ENCODE peak calls at places on chromosomes 13 and 19, in five cellular contexts. Q, B, T, C and Y are unnamed samples.

GRCh38 chr19:31276831-31277230 is 72.4 kb downstream of the TSHZ3 start:
- DNase-seq in Q (no peak), B (no peak), T (no peak), C (no peak), Y (no peak)

GRCh38 chr19:45745606-45746005 is 12.4 kb downstream of the MEIOSIN start:
- DNase-seq in Q (no peak), B (no peak), T (no peak), C (no peak), Y (no peak)

GRCh38 chr19:53977429-53977990 is 13.9 kb upstream of the CACNG6 start:
- DNase-seq in Q (peak), B (peak), T (peak), C (peak), Y (peak)

GRCh38 chr13:32594339-32594738 is 8.1 kb downstream of the PDS5B start:
- DNase-seq in Q (peak), B (no peak), T (no peak), C (peak), Y (no peak)

GRCh38 chr19:29712744-29713516 is 2.1 kb downstream of the C19orf12 start:
- DNase-seq in Q (no peak), B (no peak), T (no peak), C (no peak), Y (no peak)

GRCh38 chr19:54209748-54210494 is 9.3 kb downstream of the RPS9 start:
- DNase-seq in Q (peak), B (peak), T (no peak), C (peak), Y (peak)

GRCh38 chr13:33194820-33195692 is 90.5 kb downstream of the STARD13 start:
- DNase-seq in Q (peak), B (no peak), T (no peak), C (peak), Y (peak)

GRCh38 chr19:51064534-51065220 is at the start of gene KLK13:
- DNase-seq in Q (no peak), B (no peak), T (no peak), C (no peak), Y (peak)

GRCh38 chr19:45311640-45312039 is 11.0 kb downstream of the CKM start:
- DNase-seq in Q (no peak), B (no peak), T (no peak), C (no peak), Y (no peak)

GRCh38 chr13:37869756-37870488 is at the start of gene TRPC4:
- DNase-seq in Q (peak), B (no peak), T (peak), C (peak), Y (peak)

GRCh38 chr13:40233731-40234195 is 432.7 kb downstream of the FOXO1 start:
- DNase-seq in Q (no peak), B (no peak), T (no peak), C (no peak), Y (no peak)

GRCh38 chr13:60265566-60265965 is 101.8 kb upstream of the DIAPH3 start:
- DNase-seq in Q (peak), B (no peak), T (no peak), C (no peak), Y (no peak)

GRCh38 chr13:21913010-21913409 is 242.1 kb downstream of the FGF9 start:
- DNase-seq in Q (no peak), B (no peak), T (peak), C (peak), Y (peak)

GRCh38 chr19:623974-624373 is 9.4 kb downstream of the POLRMT start:
- DNase-seq in Q (peak), B (no peak), T (no peak), C (peak), Y (peak)

GRCh38 chr19:46856062-46857022 is 4.5 kb upstream of the ARHGAP35 start:
- DNase-seq in Q (peak), B (peak), T (peak), C (peak), Y (peak)

GRCh38 chr19:9971341-9971897 is 35.1 kb upstream of the OLFM2 start:
- DNase-seq in Q (no peak), B (no peak), T (no peak), C (no peak), Y (no peak)

GRCh38 chr19:1601613-1602064 is 3.6 kb downstream of the UQCR11 start:
- DNase-seq in Q (no peak), B (no peak), T (no peak), C (no peak), Y (no peak)

GRCh38 chr13:41148421-41149283 is 16.1 kb upstream of the KBTBD6 start:
- DNase-seq in Q (no peak), B (no peak), T (no peak), C (no peak), Y (no peak)

GRCh38 chr19:2041686-2042484 is 9.2 kb downstream of the MKNK2 start:
- DNase-seq in Q (peak), B (peak), T (peak), C (peak), Y (peak)

GRCh38 chr19:30718728-30719127 is 346.5 kb downstream of the ZNF536 start:
- DNase-seq in Q (no peak), B (no peak), T (no peak), C (no peak), Y (no peak)

GRCh38 chr19:12779162-12779993 is 4.0 kb upstream of the HOOK2 start:
- DNase-seq in Q (peak), B (no peak), T (no peak), C (peak), Y (peak)

GRCh38 chr13:101035119-101035620 is 360.6 kb upstream of the TMTC4 start:
- DNase-seq in Q (no peak), B (no peak), T (no peak), C (no peak), Y (no peak)

GRCh38 chr13:111555906-111556305 is 235.5 kb downstream of the TEX29 start:
- DNase-seq in Q (no peak), B (no peak), T (no peak), C (no peak), Y (no peak)

GRCh38 chr13:47708386-47708785 is 292.7 kb downstream of the SUCLA2 start:
- DNase-seq in Q (peak), B (no peak), T (no peak), C (peak), Y (no peak)

GRCh38 chr13:42985312-42986175 is 6.5 kb downstream of the EPSTI1 start:
- DNase-seq in Q (no peak), B (no peak), T (no peak), C (no peak), Y (peak)

GRCh38 chr19:18388328-18389094 is 2.6 kb downstream of the GDF15 start:
- DNase-seq in Q (peak), B (peak), T (peak), C (no peak), Y (peak)

GRCh38 chr19:51093510-51094345 is 11.0 kb upstream of the KLK14 start:
- DNase-seq in Q (no peak), B (no peak), T (no peak), C (no peak), Y (no peak)

GRCh38 chr13:20714563-20715339 is 11.3 kb downstream of the IL17D start:
- DNase-seq in Q (peak), B (no peak), T (no peak), C (peak), Y (peak)

GRCh38 chr13:110346661-110347067 is 39.6 kb downstream of the COL4A2 start:
- DNase-seq in Q (no peak), B (no peak), T (no peak), C (no peak), Y (no peak)

GRCh38 chr19:294341-294818 is 3.2 kb upstream of the PLPP2 start:
- DNase-seq in Q (no peak), B (no peak), T (no peak), C (peak), Y (no peak)

DNA sequence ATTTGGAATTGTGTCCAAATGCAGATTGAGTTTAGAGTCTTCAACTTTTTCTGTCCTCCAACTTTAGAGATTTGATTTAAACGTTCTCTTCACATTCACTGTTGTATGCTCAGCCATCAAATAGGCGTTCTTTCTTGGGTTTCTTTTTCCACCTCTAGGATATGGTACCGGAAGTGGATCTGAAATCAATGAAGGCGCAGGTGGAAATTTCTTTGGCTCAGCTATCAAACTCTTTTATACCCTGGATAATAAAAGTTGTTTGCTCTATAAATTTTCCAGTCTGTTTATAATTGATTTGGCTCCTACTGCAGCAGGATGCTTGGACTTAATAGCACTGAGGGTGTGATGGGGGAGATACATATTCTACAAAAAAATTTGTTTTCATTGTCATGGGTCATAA is 1.6 kb downstream of the COG3 start:
- DNase-seq in Q (no peak), B (no peak), T (no peak), C (no peak), Y (no peak)
- H3K27ac ChIP-seq in Q (no peak), B (peak), T (no peak), C (no peak), Y (no peak)

GRCh38 chr13:76879876-76880270 is 6.3 kb downstream of the KCTD12 start:
- DNase-seq in Q (no peak), B (no peak), T (no peak), C (no peak), Y (no peak)

GRCh38 chr13:76884167-76884566 is 2.0 kb downstream of the KCTD12 start:
- DNase-seq in Q (peak), B (no peak), T (no peak), C (no peak), Y (peak)

GRCh38 chr13:76884571-76885202 is 1.5 kb downstream of the KCTD12 start:
- DNase-seq in Q (peak), B (no peak), T (no peak), C (peak), Y (peak)

GRCh38 chr13:76885203-76886004 is 801 bp downstream of the KCTD12 start:
- DNase-seq in Q (peak), B (peak), T (peak), C (peak), Y (peak)

DNA sequence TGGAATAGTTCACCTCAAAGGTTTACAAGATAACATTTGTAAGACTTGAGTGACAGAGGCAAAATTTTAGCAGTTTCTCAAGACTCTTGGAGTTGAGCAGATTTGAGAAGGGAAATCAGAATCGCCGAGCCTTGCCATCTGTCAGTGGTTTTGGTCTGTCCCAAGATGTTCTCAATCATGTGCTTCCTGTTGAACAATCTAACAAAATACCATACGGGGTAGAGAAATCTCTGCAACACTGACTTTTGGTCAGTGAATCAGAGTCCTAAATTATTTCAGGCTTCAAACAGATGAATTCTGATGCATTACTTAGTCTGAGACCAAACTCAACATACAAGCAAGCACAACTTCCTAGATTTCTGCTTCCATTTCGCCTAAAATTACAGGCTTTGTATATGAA is 3.8 kb downstream of the KCTD12 start:
- DNase-seq in Q (peak), B (no peak), T (no peak), C (no peak), Y (peak)
- H3K27ac ChIP-seq in Q (no peak), B (no peak), T (no peak), C (no peak), Y (no peak)

GRCh38 chr13:30895773-30896172 is 10.3 kb upstream of the MEDAG start:
- DNase-seq in Q (peak), B (no peak), T (no peak), C (peak), Y (peak)
- H3K27ac ChIP-seq in Q (peak), B (no peak), T (no peak), C (peak), Y (no peak)

DNA sequence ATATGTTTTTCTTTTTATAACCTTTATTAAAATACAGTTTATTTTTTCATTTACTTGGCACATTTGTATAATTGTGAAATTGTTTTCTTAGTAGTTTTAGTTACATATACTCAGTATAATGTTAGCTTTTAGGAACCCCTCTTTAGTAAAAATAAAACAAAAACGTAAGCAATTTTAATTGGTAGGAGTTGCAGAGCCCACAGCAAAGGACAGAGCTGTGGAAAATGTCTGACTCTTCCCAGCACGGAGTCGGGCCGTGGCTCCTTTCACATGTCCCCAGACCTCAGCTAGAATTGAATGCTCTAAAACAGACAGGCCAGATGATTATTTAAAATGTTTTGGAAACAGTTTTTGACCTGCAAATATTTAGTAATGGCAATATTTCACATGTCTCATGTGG is 27.9 kb upstream of the CEACAM21 start:
- DNase-seq in Q (no peak), B (no peak), T (no peak), C (no peak), Y (no peak)
- H3K27ac ChIP-seq in Q (no peak), B (peak), T (no peak), C (no peak), Y (peak)

DNA sequence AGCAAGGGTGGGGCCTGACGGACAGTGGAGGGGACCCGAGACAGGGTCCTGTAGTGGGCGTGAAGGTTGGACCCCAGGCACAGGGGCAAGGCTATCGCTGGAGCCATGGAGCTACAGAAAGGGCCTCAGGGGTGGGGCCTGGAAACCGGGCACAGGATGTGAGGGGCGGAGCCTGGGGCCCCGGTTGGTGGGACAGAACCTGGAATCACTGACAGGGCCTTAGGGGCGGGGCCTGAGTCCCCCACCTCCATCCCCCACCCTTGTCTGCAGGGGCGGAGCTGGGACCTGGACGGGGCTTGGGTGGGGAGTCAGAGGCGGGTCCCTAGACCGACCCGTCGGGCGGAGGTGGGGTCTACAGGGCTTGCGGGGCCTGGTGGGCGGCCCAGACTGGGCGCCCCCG is 26.0 kb downstream of the DCAF15 start:
- DNase-seq in Q (no peak), B (no peak), T (peak), C (no peak), Y (peak)
- H3K27ac ChIP-seq in Q (no peak), B (no peak), T (no peak), C (no peak), Y (no peak)

DNA sequence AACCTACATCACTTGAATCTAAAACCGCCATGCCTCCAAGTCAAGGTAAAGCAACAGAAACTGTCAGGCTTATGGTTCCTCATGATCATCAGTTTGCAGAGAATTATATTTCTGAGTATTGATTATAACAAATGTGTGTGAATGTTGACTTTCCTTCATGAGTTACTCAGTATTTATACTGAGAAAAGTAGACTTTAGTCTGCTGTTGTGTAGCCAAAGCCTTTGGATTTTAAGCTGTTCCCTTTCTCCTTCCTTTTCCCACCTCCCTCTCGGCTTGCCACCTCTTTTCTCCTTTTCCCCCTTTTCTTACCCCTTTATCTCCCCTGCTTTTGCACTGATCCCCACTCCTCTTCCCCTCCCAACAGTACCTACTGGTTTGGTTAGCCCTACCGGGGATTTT is 20.7 kb upstream of the GPR18 start:
- DNase-seq in Q (no peak), B (no peak), T (no peak), C (no peak), Y (no peak)
- H3K27ac ChIP-seq in Q (no peak), B (no peak), T (no peak), C (no peak), Y (no peak)